ENCODE peak calls at places on chromosomes 5 and 9, in seven cellular contexts. Z is effector memory CD8-positive, alpha-beta T cell; K is uterus; P is NCI-H69; T is GM10248; A is H7; W is NT2/D1. N is an unnamed sample.

GRCh38 chr5:30804739-30805313 is 388.7 kb upstream of the CDH6 start:
- DNase-seq in Z (no peak), P (peak), K (no peak), W (peak), A (no peak), T (no peak), N (no peak)

GRCh38 chr5:9468070-9468388 is 77.8 kb downstream of the SEMA5A start:
- DNase-seq in T (no peak), W (no peak), Z (no peak), P (peak), A (peak), K (peak), N (no peak)

GRCh38 chr9:126616521-126616976 is 2.8 kb downstream of the LMX1B start:
- DNase-seq in A (peak), W (no peak), K (no peak), Z (no peak), P (no peak), T (no peak), N (no peak)

GRCh38 chr9:89902450-89902849 is 297.6 kb downstream of the GADD45G start:
- DNase-seq in A (no peak), K (peak), T (no peak), W (no peak), P (peak), Z (no peak), N (no peak)

GRCh38 chr9:93815677-93816076 is 139.5 kb downstream of the BARX1 start:
- DNase-seq in P (no peak), K (no peak), W (no peak), A (no peak), T (no peak), Z (no peak), N (no peak)

GRCh38 chr9:122463828-122464632 is 13.7 kb downstream of the OR1J1 start:
- DNase-seq in P (peak), A (peak), T (no peak), K (no peak), Z (no peak), W (peak), N (no peak)

GRCh38 chr5:157870837-157871834 is 12.2 kb upstream of the CLINT1 start:
- DNase-seq in K (no peak), T (no peak), A (no peak), W (no peak), P (peak), Z (no peak), N (no peak)

GRCh38 chr5:21806943-21807342 is 1046.2 kb downstream of the CDH12 start:
- DNase-seq in T (no peak), K (no peak), P (peak), Z (no peak), W (no peak), A (no peak), N (no peak)

GRCh38 chr9:83155733-83156132 is 92.8 kb upstream of the RASEF start:
- DNase-seq in K (no peak), Z (no peak), P (no peak), T (no peak), W (no peak), A (no peak), N (no peak)

GRCh38 chr9:97615439-97616072 is 17.6 kb downstream of the TSTD2 start:
- DNase-seq in K (peak), Z (peak), T (peak), P (peak), A (peak), W (peak), N (no peak)

GRCh38 chr5:9877473-9877872 is 247.3 kb upstream of the TAS2R1 start:
- DNase-seq in W (no peak), Z (no peak), T (no peak), A (no peak), P (no peak), K (no peak), N (no peak)

GRCh38 chr9:133657120-133657661 is 21.0 kb downstream of the DBH start:
- DNase-seq in T (no peak), A (no peak), P (peak), Z (no peak), K (no peak), W (no peak), N (no peak)

GRCh38 chr9:97966493-97966892 is 16.6 kb upstream of the ANP32B start:
- DNase-seq in Z (no peak), T (no peak), A (peak), P (no peak), W (no peak), K (no peak), N (no peak)

GRCh38 chr5:132243366-132243977 is 14.0 kb upstream of the PDLIM4 start:
- DNase-seq in W (no peak), Z (no peak), K (peak), P (no peak), T (no peak), A (no peak), N (peak)

GRCh38 chr9:5608298-5609254 is 20.3 kb upstream of the RIC1 start:
- DNase-seq in A (no peak), K (no peak), P (peak), W (no peak), T (no peak), Z (no peak), N (no peak)

GRCh38 chr9:110069326-110070248 is 138.4 kb downstream of the C9orf152 start:
- DNase-seq in P (no peak), W (no peak), K (peak), A (no peak), T (no peak), Z (no peak), N (no peak)

GRCh38 chr5:167643616-167644015 is 647.8 kb upstream of the WWC1 start:
- DNase-seq in W (no peak), K (no peak), P (no peak), A (no peak), T (no peak), Z (no peak), N (no peak)

GRCh38 chr9:120336753-120337090 is 243.2 kb downstream of the CDK5RAP2 start:
- DNase-seq in T (no peak), W (no peak), A (no peak), K (no peak), P (no peak), Z (no peak), N (no peak)

GRCh38 chr9:13719410-13719809 is 439.9 kb upstream of the MPDZ start:
- DNase-seq in K (no peak), A (no peak), W (no peak), T (no peak), Z (no peak), P (peak), N (no peak)

GRCh38 chr9:83535736-83536135 is 2.5 kb downstream of the FRMD3 start:
- DNase-seq in W (no peak), T (no peak), A (peak), P (peak), Z (no peak), K (no peak), N (no peak)

GRCh38 chr5:109328626-109329025 is 81.1 kb downstream of the PJA2 start:
- DNase-seq in Z (no peak), K (no peak), A (no peak), W (no peak), T (no peak), P (no peak), N (no peak)

GRCh38 chr5:105448251-105448650 is 1885.7 kb upstream of the NUDT12 start:
- DNase-seq in A (no peak), W (no peak), T (no peak), P (no peak), Z (no peak), K (no peak), N (no peak)

GRCh38 chr9:113621309-113621791 is 157.8 kb downstream of the RGS3 start:
- DNase-seq in T (no peak), A (peak), Z (no peak), K (peak), W (peak), P (no peak), N (peak)

GRCh38 chr5:67966712-67967111 is 248.8 kb upstream of the PIK3R1 start:
- DNase-seq in T (no peak), A (no peak), W (no peak), P (no peak), Z (no peak), K (no peak), N (no peak)

GRCh38 chr9:103755441-103755840 is 338.7 kb upstream of the SMC2 start:
- DNase-seq in P (no peak), W (no peak), T (no peak), Z (no peak), K (no peak), A (no peak), N (no peak)

GRCh38 chr5:179261301-179262125 is 83.7 kb downstream of the ADAMTS2 start:
- DNase-seq in W (peak), K (peak), Z (no peak), T (no peak), P (peak), A (peak), N (peak)

GRCh38 chr5:174563899-174564298 is 160.5 kb upstream of the MSX2 start:
- DNase-seq in W (no peak), P (no peak), Z (no peak), T (no peak), K (no peak), A (peak), N (no peak)

GRCh38 chr5:96924016-96924443 is 11.8 kb upstream of the LNPEP start:
- DNase-seq in W (no peak), T (peak), K (no peak), P (peak), A (peak), Z (no peak), N (no peak)

GRCh38 chr9:137305060-137305787 is 3.2 kb upstream of the NRARP start:
- DNase-seq in P (no peak), A (peak), Z (no peak), W (no peak), K (peak), T (no peak), N (peak)

GRCh38 chr5:149038336-149039075 is 24.4 kb downstream of the SH3TC2 start:
- DNase-seq in P (peak), W (no peak), K (no peak), T (no peak), A (no peak), Z (no peak), N (no peak)

GRCh38 chr5:42767491-42768105 is 11.0 kb downstream of the CCDC152 start:
- DNase-seq in P (peak), T (peak), Z (no peak), W (no peak), K (no peak), A (peak), N (no peak)

GRCh38 chr5:41797672-41798071 is 72.6 kb downstream of the OXCT1 start:
- DNase-seq in T (no peak), A (no peak), P (no peak), W (no peak), Z (no peak), K (no peak), N (no peak)

GRCh38 chr9:100150209-100150608 is 51.2 kb downstream of the INVS start:
- DNase-seq in K (no peak), P (peak), W (no peak), A (no peak), T (no peak), Z (no peak), N (no peak)

GRCh38 chr9:129487658-129488483 is 133.0 kb downstream of the C9orf50 start:
- DNase-seq in W (no peak), A (peak), Z (no peak), K (no peak), P (peak), T (no peak), N (peak)

GRCh38 chr9:112793213-112793810 is 42.8 kb downstream of the SNX30 start:
- DNase-seq in T (peak), W (peak), P (peak), Z (peak), K (peak), A (peak), N (peak)

GRCh38 chr9:133087429-133088145 is 25.8 kb downstream of the CEL start:
- DNase-seq in W (no peak), K (no peak), A (peak), P (no peak), T (no peak), Z (no peak), N (no peak)

GRCh38 chr9:69573666-69574456 is 98.3 kb downstream of the APBA1 start:
- DNase-seq in K (no peak), T (no peak), W (no peak), Z (no peak), P (peak), A (no peak), N (no peak)

GRCh38 chr9:36936498-36936831 is 97.6 kb downstream of the PAX5 start:
- DNase-seq in P (no peak), W (no peak), Z (no peak), T (no peak), K (no peak), A (no peak), N (no peak)

GRCh38 chr9:89822996-89823395 is 218.2 kb downstream of the GADD45G start:
- DNase-seq in W (no peak), T (no peak), K (no peak), Z (no peak), A (no peak), P (no peak), N (no peak)